ENCODE peak calls at places on chromosomes 11 and 22, in nine cellular contexts. K is stimulated activated CD4-positive, alpha-beta T cell treated with anti-CD3 and anti-CD28 coated beads, Interleukin-4, amount 100 ng/mL, for 48 hours; H is fibroblast of the conjunctiva; T is RPMI7951; R is H9; O is WTC11; P is kidney glomerular epithelial cell; E is amygdala; V is GM13977. W is an unnamed sample.

GRCh38 chr11:6440906-6441358 is at the start of gene HPX:
- DNase-seq in K (no peak), H (no peak), T (no peak), R (no peak), O (no peak), P (no peak), E (no peak), V (no peak), W (no peak)

GRCh38 chr11:66048525-66049313 is at the start of gene GAL3ST3:
- DNase-seq in K (no peak), H (no peak), T (no peak), R (peak), O (peak), P (no peak), E (no peak), V (peak), W (no peak)

GRCh38 chr11:63595296-63595695 is 18.9 kb downstream of the PLAAT3 start:
- DNase-seq in K (no peak), H (no peak), T (no peak), R (no peak), O (no peak), P (no peak), E (no peak), V (no peak), W (no peak)

GRCh38 chr11:32826113-32826512 is 3.6 kb upstream of the PRRG4 start:
- DNase-seq in K (no peak), H (no peak), T (no peak), R (no peak), O (no peak), P (no peak), E (no peak), V (no peak), W (no peak)

GRCh38 chr11:62306227-62306626 is 7.4 kb upstream of the SCGB1D4 start:
- DNase-seq in K (no peak), H (no peak), T (no peak), R (no peak), O (no peak), P (no peak), E (no peak), V (no peak), W (no peak)

GRCh38 chr11:82722236-82722635 is 11.4 kb downstream of the FAM181B start:
- DNase-seq in K (no peak), H (no peak), T (no peak), R (no peak), O (no peak), P (no peak), E (no peak), V (no peak), W (no peak)

GRCh38 chr11:63862923-63863322 is 24.0 kb downstream of the MARK2 start:
- DNase-seq in K (no peak), H (no peak), T (no peak), R (no peak), O (no peak), P (no peak), E (no peak), V (no peak), W (no peak)

GRCh38 chr11:67006029-67006884 is 16.7 kb upstream of the SYT12 start:
- DNase-seq in K (peak), H (no peak), T (peak), R (peak), O (peak), P (no peak), E (peak), V (no peak), W (no peak)

GRCh38 chr22:46429327-46429853 is 93.9 kb downstream of the TRMU start:
- DNase-seq in K (no peak), H (no peak), T (no peak), R (no peak), O (no peak), P (no peak), E (no peak), V (no peak), W (no peak)

GRCh38 chr22:18042685-18043084 is 18.3 kb upstream of the MICAL3 start:
- DNase-seq in K (no peak), H (no peak), T (peak), R (no peak), O (no peak), P (no peak), E (no peak), V (no peak), W (no peak)

GRCh38 chr22:48849963-48850657 is 977.6 kb downstream of the BRD1 start:
- DNase-seq in K (no peak), H (no peak), T (no peak), R (no peak), O (no peak), P (no peak), E (no peak), V (no peak), W (no peak)

W was measured in skeletal muscle cell.